ENCODE peak calls at places on chromosomes 4 and X, in four cellular contexts. F is AG10803; U is cardiac muscle cell; T is CD4-positive, alpha-beta memory T cell. Z is an unnamed sample.

GRCh38 chr4:162016991-162017390 is 146.8 kb downstream of the FSTL5 start:
- DNase-seq in F (no peak), U (no peak), T (no peak), Z (no peak)

GRCh38 chr4:110735691-110736090 is 112.8 kb upstream of the PITX2 start:
- DNase-seq in F (no peak), U (peak; percentile 18), T (no peak), Z (no peak)

GRCh38 chr4:73379946-73380345 is 24.1 kb upstream of the ALB start:
- DNase-seq in F (no peak), U (no peak), T (no peak), Z (no peak)

GRCh38 chrX:426881-427280 is 40.2 kb upstream of the PPP2R3B start:
- DNase-seq in F (peak; percentile 14), U (no peak), T (no peak), Z (no peak)

GRCh38 chr4:187227907-187228699 is 504.4 kb upstream of the FAT1 start:
- DNase-seq in F (no peak), U (no peak), T (no peak), Z (no peak)

GRCh38 chr4:181659202-181659601 is 584.0 kb upstream of the TENM3 start:
- DNase-seq in F (peak; percentile 47), U (no peak), T (no peak), Z (no peak)

GRCh38 chrX:71252221-71252620 is 1.7 kb downstream of the ZMYM3 start:
- DNase-seq in F (no peak), U (no peak), T (no peak), Z (no peak)

GRCh38 chr4:181952478-181952877 is 290.7 kb upstream of the TENM3 start:
- DNase-seq in F (peak; percentile 89), U (no peak), T (no peak), Z (no peak)

GRCh38 chr4:185341377-185341776 is 54.3 kb downstream of the LRP2BP start:
- DNase-seq in F (no peak), U (no peak), T (no peak), Z (no peak)

GRCh38 chr4:108794136-108794535 is 31.3 kb upstream of the ETNPPL start:
- DNase-seq in F (peak; percentile 55), U (no peak), T (no peak), Z (no peak)

GRCh38 chrX:39859991-39860861 is 237.5 kb downstream of the BCOR start:
- DNase-seq in F (peak; percentile 36), U (peak; percentile 46), T (peak; percentile 28), Z (peak; percentile 84)

GRCh38 chrX:10326578-10326977 is 169.8 kb downstream of the CLCN4 start:
- DNase-seq in F (peak; percentile 63), U (no peak), T (no peak), Z (no peak)

GRCh38 chr4:176187610-176188009 is 7.8 kb downstream of the SPATA4 start:
- DNase-seq in F (peak; percentile 20), U (no peak), T (no peak), Z (no peak)

GRCh38 chr4:52015366-52015765 is 4.8 kb downstream of the LRRC66 start:
- DNase-seq in F (no peak), U (peak; percentile 19), T (no peak), Z (no peak)

GRCh38 chrX:136650811-136651210 is 2.9 kb downstream of the CD40LG start:
- DNase-seq in F (no peak), U (no peak), T (no peak), Z (no peak)

DNA sequence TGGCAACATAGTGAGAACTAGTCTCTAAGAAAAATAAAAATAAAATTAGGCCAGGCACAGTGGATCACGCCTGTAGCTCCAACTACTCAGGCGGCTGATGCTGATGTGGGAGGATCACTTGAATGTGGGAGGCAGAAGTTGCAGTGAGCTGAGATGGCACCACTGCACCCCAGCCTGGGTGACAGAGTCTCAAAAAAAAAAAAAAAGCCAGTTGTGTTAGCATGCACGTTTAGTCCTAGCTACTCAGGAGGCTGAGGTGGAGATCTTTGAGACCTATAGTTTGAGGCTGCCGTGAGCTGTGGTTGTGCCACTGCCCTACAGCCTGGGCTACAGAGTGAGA is 2.5 kb downstream of the DCK start:
- DNase-seq in F (no peak), U (no peak), T (no peak), Z (no peak)
- H3K4me3 ChIP-seq in F (no peak overlapping the region), U (no peak overlapping the region), T (peak overlapping the region; percentile 81), Z (peak overlapping the region; percentile 93)

GRCh38 chr4:9987749-9988346 is 33.4 kb downstream of the SLC2A9 start:
- DNase-seq in F (no peak), U (no peak), T (no peak), Z (no peak)
- H3K4me3 ChIP-seq in F (no peak overlapping the region), U (no peak overlapping the region), T (no peak overlapping the region), Z (no peak overlapping the region)

GRCh38 chrX:15274946-15275345 is 5.1 kb upstream of the ASB9 start:
- DNase-seq in F (no peak), U (no peak), T (no peak), Z (no peak)

GRCh38 chrX:15269120-15269519 is 763 bp downstream of the ASB9 start:
- DNase-seq in F (no peak), U (no peak), T (no peak), Z (no peak)

DNA sequence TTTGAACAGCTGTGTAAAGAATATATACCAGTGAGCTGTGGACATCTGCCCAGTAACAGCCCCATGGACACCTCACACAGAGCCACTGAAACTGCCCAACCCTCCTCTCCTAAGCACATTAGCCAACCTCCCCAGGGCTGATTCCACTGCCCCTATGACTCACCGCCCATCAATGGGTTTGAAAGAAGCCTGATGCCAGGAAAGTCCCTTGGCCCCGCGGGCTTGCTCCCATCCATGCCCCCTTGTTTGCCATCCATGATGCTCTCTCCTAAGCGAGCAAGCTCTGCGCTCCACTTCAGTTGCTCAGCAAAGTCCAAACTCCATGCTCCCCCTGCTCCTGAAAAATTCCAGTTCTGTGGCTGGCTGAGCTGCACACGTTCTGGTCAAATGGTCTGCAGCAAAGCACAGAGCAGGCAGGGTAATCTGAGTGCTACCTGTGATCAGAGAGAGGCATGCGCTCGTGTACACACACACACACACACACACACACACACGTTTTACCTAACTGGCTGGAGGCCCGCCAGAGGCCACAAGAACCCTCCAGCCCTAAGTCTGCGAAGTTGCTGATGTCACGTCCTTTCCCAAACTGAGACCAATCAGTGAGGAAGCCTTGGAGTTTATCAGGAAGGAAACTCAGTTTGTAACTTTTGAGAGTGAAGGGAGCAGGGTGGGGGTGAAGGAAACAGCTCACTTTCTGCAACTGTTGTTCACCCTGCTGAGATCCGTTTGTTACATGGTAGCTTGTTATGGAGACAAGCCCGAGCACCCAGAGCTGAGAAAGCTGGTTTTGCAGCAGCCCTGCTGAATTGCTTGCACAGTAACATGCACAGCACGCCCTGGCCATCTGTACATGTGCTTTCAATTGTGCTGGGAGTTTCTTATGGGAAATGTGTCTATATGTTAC is at the start of gene ASB9:
- DNase-seq in F (peak; percentile 35), U (peak; percentile 15), T (peak; percentile 16), Z (peak; percentile 11)
- H3K4me3 ChIP-seq in F (no peak within 1 kb of the TSS), U (no peak within 1 kb of the TSS), T (no peak within 1 kb of the TSS), Z (no peak within 1 kb of the TSS)

GRCh38 chr4:53919605-53920004 is 144.8 kb downstream of the CHIC2 start:
- DNase-seq in F (peak; percentile 44), U (no peak), T (no peak), Z (no peak)
- H3K4me3 ChIP-seq in F (no peak overlapping the region), U (no peak overlapping the region), T (no peak overlapping the region), Z (no peak overlapping the region)

GRCh38 chrX:119759333-119759766 is 962 bp downstream of the SOWAHD start:
- DNase-seq in F (no peak), U (no peak), T (no peak), Z (no peak)
- H3K4me3 ChIP-seq in F (no peak overlapping the region), U (no peak overlapping the region), T (no peak overlapping the region), Z (no peak overlapping the region)

GRCh38 chr4:177235026-177235425 is 74.6 kb upstream of the NEIL3 start:
- DNase-seq in F (peak; percentile 75), U (no peak), T (no peak), Z (no peak)

GRCh38 chr4:177225605-177226004 is 84.1 kb upstream of the NEIL3 start:
- DNase-seq in F (no peak), U (no peak), T (no peak), Z (no peak)

GRCh38 chr4:177228599-177228998 is 81.1 kb upstream of the NEIL3 start:
- DNase-seq in F (no peak), U (no peak), T (no peak), Z (no peak)

GRCh38 chr4:177227636-177228035 is 82.0 kb upstream of the NEIL3 start:
- DNase-seq in F (no peak), U (no peak), T (no peak), Z (no peak)

DNA sequence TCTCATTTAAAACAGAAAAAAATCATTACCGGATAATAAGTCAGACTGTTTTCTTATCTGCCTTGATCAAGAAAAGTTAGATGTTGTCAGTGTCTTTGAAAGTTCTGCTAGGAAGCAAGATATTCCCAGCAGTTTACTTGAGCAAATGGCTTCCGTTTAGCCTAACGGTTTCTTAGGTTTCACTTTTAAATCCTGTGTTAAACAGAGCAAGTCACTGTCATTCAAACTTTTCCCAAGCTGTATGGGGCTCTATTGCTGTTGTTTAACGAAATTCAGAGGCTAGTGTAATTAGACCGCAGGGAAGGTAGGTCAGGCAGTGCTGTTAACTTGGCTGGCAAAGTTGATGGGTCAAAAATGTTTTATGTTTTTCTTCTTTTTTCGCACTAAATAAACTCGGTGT is 80.3 kb upstream of the NEIL3 start:
- DNase-seq in F (no peak), U (no peak), T (no peak), Z (no peak)
- H3K4me3 ChIP-seq in F (peak overlapping the region; percentile 43), U (no peak overlapping the region), T (peak overlapping the region; percentile 18), Z (no peak overlapping the region)

GRCh38 chr4:99572527-99573240 is 1.9 kb upstream of the MTTP start:
- DNase-seq in F (no peak), U (no peak), T (no peak), Z (no peak)

GRCh38 chr4:99578679-99579078 is 4.1 kb downstream of the MTTP start:
- DNase-seq in F (no peak), U (no peak), T (no peak), Z (no peak)

GRCh38 chr4:99573735-99574368 is 772 bp upstream of the MTTP start:
- DNase-seq in F (no peak), U (no peak), T (no peak), Z (no peak)

DNA sequence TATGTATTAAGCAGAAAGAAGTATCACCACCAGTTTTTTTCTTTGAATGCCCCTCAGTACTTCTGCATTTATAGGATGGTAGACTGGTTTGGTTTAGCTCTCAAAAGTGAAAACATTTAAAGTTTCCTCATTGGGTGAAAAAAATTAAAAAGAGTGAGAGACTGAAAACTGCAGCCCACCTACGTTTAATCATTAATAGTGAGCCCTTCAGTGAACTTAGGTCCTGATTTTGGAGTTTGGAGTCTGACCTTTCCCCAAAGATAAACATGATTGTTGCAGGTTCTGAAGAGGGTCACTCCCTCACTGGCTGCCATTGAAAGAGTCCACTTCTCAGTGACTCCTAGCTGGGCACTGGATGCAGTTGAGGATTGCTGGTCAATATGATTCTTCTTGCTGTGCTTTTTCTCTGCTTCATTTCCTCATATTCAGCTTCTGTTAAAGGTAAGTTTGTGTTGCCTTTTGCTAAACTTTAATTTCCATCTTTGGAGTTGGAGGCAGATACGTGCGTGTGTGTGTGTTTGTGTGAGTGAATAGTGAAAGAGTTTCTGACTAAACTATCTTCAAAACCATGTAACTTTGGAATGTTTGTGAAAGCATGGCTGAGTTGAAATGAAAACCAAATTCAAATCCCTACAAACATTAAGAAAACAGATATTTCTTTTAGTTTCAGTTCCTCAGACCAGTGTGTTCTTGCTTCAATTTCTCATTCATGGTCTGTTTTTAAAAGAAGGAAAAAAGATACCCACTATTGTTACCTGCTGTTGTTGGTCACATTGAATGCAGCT is at the start of gene MTTP:
- DNase-seq in F (no peak), U (no peak), T (no peak), Z (no peak)
- H3K4me3 ChIP-seq in F (no peak within 1 kb of the TSS), U (no peak within 1 kb of the TSS), T (no peak within 1 kb of the TSS), Z (no peak within 1 kb of the TSS)

GRCh38 chrX:115957862-115958490 is 212.6 kb upstream of the AGTR2 start:
- DNase-seq in F (no peak), U (peak; percentile 24), T (no peak), Z (no peak)
- H3K4me3 ChIP-seq in F (no peak overlapping the region), U (no peak overlapping the region), T (no peak overlapping the region), Z (no peak overlapping the region)